ENCODE peak calls at places on chromosomes 4 and X, in seven cellular contexts. One of them, this sample, is unnamed.

GRCh38 chr4:5469151-5469775 is 239.1 kb downstream of the EVC2 start:
- DNase-seq in MCF 10A: no peak
- DNase-seq in K562: no peak
- DNase-seq in fibroblast of lung: no peak
- DNase-seq in GM23338: no peak
- DNase-seq in heart left ventricle: no peak
- DNase-seq in kidney epithelial cell: no peak
- DNase-seq in this sample: no peak

GRCh38 chr4:137711502-137711901 is 179.2 kb upstream of the PCDH18 start:
- DNase-seq in K562: no peak
- DNase-seq in GM23338: no peak
- DNase-seq in MCF 10A: no peak
- DNase-seq in kidney epithelial cell: no peak
- DNase-seq in fibroblast of lung: no peak
- DNase-seq in heart left ventricle: no peak
- DNase-seq in this sample: no peak

GRCh38 chr4:159014896-159015295 is 88.0 kb upstream of the RAPGEF2 start:
- DNase-seq in K562: no peak
- DNase-seq in kidney epithelial cell: no peak
- DNase-seq in GM23338: no peak
- DNase-seq in MCF 10A: no peak
- DNase-seq in fibroblast of lung: no peak
- DNase-seq in heart left ventricle: no peak
- DNase-seq in this sample: no peak

GRCh38 chrX:124289443-124289842 is 43.0 kb upstream of the TEX13D start:
- DNase-seq in MCF 10A: no peak
- DNase-seq in kidney epithelial cell: no peak
- DNase-seq in heart left ventricle: no peak
- DNase-seq in GM23338: peak; percentile 65
- DNase-seq in K562: no peak
- DNase-seq in fibroblast of lung: no peak
- DNase-seq in this sample: no peak

GRCh38 chr4:56372774-56373173 is 14.5 kb downstream of the AASDH start:
- DNase-seq in K562: no peak
- DNase-seq in heart left ventricle: no peak
- DNase-seq in kidney epithelial cell: no peak
- DNase-seq in MCF 10A: no peak
- DNase-seq in fibroblast of lung: peak; percentile 75
- DNase-seq in GM23338: no peak
- DNase-seq in this sample: no peak

GRCh38 chrX:20477836-20478532 is 211.3 kb upstream of the RPS6KA3 start:
- DNase-seq in fibroblast of lung: no peak
- DNase-seq in GM23338: no peak
- DNase-seq in kidney epithelial cell: no peak
- DNase-seq in heart left ventricle: no peak
- DNase-seq in MCF 10A: no peak
- DNase-seq in K562: no peak
- DNase-seq in this sample: no peak

GRCh38 chrX:97504435-97504834 is 620.7 kb downstream of the RPA4 start:
- DNase-seq in K562: no peak
- DNase-seq in MCF 10A: no peak
- DNase-seq in GM23338: peak; percentile 41
- DNase-seq in fibroblast of lung: no peak
- DNase-seq in heart left ventricle: no peak
- DNase-seq in kidney epithelial cell: no peak
- DNase-seq in this sample: no peak

GRCh38 chr4:48093949-48094550 is 40.0 kb downstream of the TXK start:
- DNase-seq in fibroblast of lung: peak; percentile 65
- DNase-seq in K562: no peak
- DNase-seq in GM23338: peak; percentile 18
- DNase-seq in kidney epithelial cell: peak; percentile 47
- DNase-seq in MCF 10A: peak; percentile 45
- DNase-seq in heart left ventricle: no peak
- DNase-seq in this sample: no peak

GRCh38 chr4:103497692-103498091 is 222.1 kb downstream of the TACR3 start:
- DNase-seq in MCF 10A: peak; percentile 16
- DNase-seq in heart left ventricle: no peak
- DNase-seq in GM23338: no peak
- DNase-seq in fibroblast of lung: no peak
- DNase-seq in K562: no peak
- DNase-seq in kidney epithelial cell: no peak
- DNase-seq in this sample: no peak

GRCh38 chr4:10664408-10664807 is 20.2 kb downstream of the CLNK start:
- DNase-seq in kidney epithelial cell: peak; percentile 51
- DNase-seq in GM23338: no peak
- DNase-seq in MCF 10A: peak; percentile 73
- DNase-seq in K562: no peak
- DNase-seq in fibroblast of lung: peak; percentile 96
- DNase-seq in heart left ventricle: peak; percentile 62
- DNase-seq in this sample: no peak

GRCh38 chrX:153897899-153898298 is 6.6 kb upstream of the AVPR2 start:
- DNase-seq in MCF 10A: no peak
- DNase-seq in kidney epithelial cell: no peak
- DNase-seq in heart left ventricle: no peak
- DNase-seq in fibroblast of lung: no peak
- DNase-seq in GM23338: no peak
- DNase-seq in K562: peak; percentile 38
- DNase-seq in this sample: no peak

GRCh38 chrX:23773601-23774175 is 9.3 kb upstream of the SAT1 start:
- DNase-seq in kidney epithelial cell: no peak
- DNase-seq in GM23338: no peak
- DNase-seq in fibroblast of lung: no peak
- DNase-seq in K562: no peak
- DNase-seq in heart left ventricle: no peak
- DNase-seq in MCF 10A: no peak
- DNase-seq in this sample: peak; percentile 44

GRCh38 chr4:99447079-99447478 is 11.9 kb upstream of the ADH7 start:
- DNase-seq in kidney epithelial cell: peak; percentile 54
- DNase-seq in heart left ventricle: no peak
- DNase-seq in fibroblast of lung: peak; percentile 75
- DNase-seq in K562: no peak
- DNase-seq in MCF 10A: peak; percentile 68
- DNase-seq in GM23338: peak; percentile 45
- DNase-seq in this sample: no peak

GRCh38 chr4:33025236-33025635 is 2305.1 kb downstream of the PCDH7 start:
- DNase-seq in MCF 10A: no peak
- DNase-seq in kidney epithelial cell: no peak
- DNase-seq in fibroblast of lung: no peak
- DNase-seq in K562: no peak
- DNase-seq in GM23338: no peak
- DNase-seq in heart left ventricle: no peak
- DNase-seq in this sample: no peak

GRCh38 chrX:7198499-7198898 is 50.5 kb upstream of the PUDP start:
- DNase-seq in K562: no peak
- DNase-seq in kidney epithelial cell: no peak
- DNase-seq in heart left ventricle: no peak
- DNase-seq in fibroblast of lung: no peak
- DNase-seq in MCF 10A: no peak
- DNase-seq in GM23338: no peak
- DNase-seq in this sample: no peak

GRCh38 chrX:19579485-19579884 is 64.2 kb upstream of the MAP3K15 start:
- DNase-seq in heart left ventricle: no peak
- DNase-seq in GM23338: no peak
- DNase-seq in kidney epithelial cell: peak; percentile 21
- DNase-seq in K562: no peak
- DNase-seq in MCF 10A: peak; percentile 17
- DNase-seq in fibroblast of lung: peak; percentile 76
- DNase-seq in this sample: no peak

GRCh38 chrX:129115104-129115503 is 408.2 kb downstream of the SMARCA1 start:
- DNase-seq in GM23338: peak; percentile 82
- DNase-seq in heart left ventricle: no peak
- DNase-seq in kidney epithelial cell: no peak
- DNase-seq in fibroblast of lung: peak; percentile 3
- DNase-seq in MCF 10A: peak; percentile 50
- DNase-seq in K562: peak; percentile 52
- DNase-seq in this sample: peak; percentile 18

GRCh38 chr4:150867148-150867547 is 147.9 kb downstream of the LRBA start:
- DNase-seq in heart left ventricle: no peak
- DNase-seq in fibroblast of lung: peak; percentile 62
- DNase-seq in MCF 10A: peak; percentile 84
- DNase-seq in GM23338: peak; percentile 94
- DNase-seq in K562: peak; percentile 44
- DNase-seq in kidney epithelial cell: no peak
- DNase-seq in this sample: peak; percentile 61

GRCh38 chrX:48511561-48511960 is 2.8 kb downstream of the PORCN start:
- DNase-seq in heart left ventricle: no peak
- DNase-seq in K562: no peak
- DNase-seq in MCF 10A: no peak
- DNase-seq in GM23338: peak; percentile 24
- DNase-seq in fibroblast of lung: no peak
- DNase-seq in kidney epithelial cell: no peak
- DNase-seq in this sample: no peak
- TF ChIP-seq CTCF in heart left ventricle: no peak
- TF ChIP-seq CTCF in K562: peak; percentile 49
- TF ChIP-seq CTCF in MCF 10A: no peak
- TF ChIP-seq CTCF in GM23338: peak; percentile 25
- TF ChIP-seq CTCF in fibroblast of lung: peak; percentile 48
- TF ChIP-seq CTCF in kidney epithelial cell: peak; percentile 52
- TF ChIP-seq CTCF in this sample: peak; percentile 21

DNA sequence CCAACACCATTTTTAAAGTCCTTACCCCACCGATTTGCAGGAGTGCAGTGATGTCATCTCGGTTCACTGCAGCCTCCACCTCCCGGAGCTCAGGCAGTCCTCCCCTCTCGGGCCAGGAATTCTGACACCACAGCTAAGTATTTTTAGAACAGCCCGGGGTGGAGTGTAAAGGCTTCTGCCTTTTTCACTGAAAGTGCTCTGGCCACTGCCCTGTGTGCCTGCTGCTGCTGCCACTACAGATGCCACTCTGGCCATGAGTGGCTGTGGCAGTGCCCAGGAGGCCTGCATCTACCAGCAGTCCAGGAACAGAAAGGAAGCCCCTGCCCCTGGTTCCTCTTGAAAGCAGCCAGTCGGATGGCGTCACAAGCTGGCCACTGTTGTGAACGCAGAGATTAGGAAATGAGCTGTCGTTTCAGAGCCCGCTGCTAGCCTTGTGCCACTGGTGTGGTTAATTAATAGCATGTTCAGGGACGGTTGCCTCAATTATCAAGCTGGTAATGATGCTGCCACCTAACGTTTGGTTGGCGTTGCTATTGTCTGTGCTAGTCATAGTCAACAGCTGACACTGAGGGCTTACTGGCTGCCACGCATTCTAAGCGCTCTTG is 23.6 kb upstream of the TBC1D14 start:
- DNase-seq in GM23338: peak; percentile 34
- DNase-seq in kidney epithelial cell: peak; percentile 44
- DNase-seq in K562: no peak
- DNase-seq in heart left ventricle: peak; percentile 80
- DNase-seq in MCF 10A: peak; percentile 58
- DNase-seq in fibroblast of lung: peak; percentile 85
- DNase-seq in this sample: no peak
- TF ChIP-seq CTCF in GM23338: no peak
- TF ChIP-seq CTCF in kidney epithelial cell: peak; percentile 44
- TF ChIP-seq CTCF in K562: no peak
- TF ChIP-seq CTCF in heart left ventricle: no peak
- TF ChIP-seq CTCF in MCF 10A: no peak
- TF ChIP-seq CTCF in fibroblast of lung: peak; percentile 25
- TF ChIP-seq CTCF in this sample: peak; percentile 19

DNA sequence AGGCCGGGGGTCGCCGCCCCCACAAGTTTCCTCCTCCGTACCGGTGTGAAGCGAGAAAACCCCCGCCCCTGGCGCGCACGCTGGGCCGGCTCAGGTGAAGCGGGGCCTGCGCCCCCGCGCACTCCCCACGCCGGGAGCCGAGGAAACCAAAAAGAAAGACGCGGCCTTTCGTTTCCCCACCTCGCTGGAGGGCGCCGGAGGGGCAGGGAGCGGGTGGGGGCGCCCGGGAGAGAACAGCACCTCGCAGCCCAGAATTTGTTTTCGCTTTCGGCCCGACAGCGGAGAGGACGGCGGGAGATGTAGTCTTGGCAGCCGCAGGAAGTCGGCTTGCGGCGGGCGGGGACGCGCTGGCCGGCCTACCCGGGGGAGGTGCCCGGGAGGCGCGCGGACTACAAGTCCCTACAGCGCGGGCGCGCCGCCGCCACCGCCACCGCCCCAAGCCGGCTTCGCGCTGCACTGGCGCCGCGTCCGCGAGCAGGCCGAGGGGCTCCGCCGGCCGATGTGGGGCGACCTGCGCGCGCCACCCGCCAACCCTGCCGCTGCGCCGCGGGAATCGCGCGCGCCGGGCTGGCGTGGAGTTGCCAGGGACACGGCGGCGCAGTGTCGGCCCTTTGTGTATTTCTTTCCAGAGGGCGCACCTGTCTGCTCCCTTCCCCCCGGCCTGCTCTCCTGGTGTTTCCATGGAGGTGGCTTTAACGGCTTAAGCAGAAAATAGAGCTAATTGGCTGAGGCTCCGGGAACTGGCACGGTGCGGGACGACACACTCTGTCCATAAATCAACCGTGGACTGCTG is at the start of gene OTUD4:
- DNase-seq in GM23338: peak; percentile 94
- DNase-seq in heart left ventricle: peak; percentile 97
- DNase-seq in kidney epithelial cell: peak; percentile 86
- DNase-seq in K562: peak; percentile 89
- DNase-seq in fibroblast of lung: peak; percentile 98
- DNase-seq in MCF 10A: peak; percentile 92
- DNase-seq in this sample: peak; percentile 96
- TF ChIP-seq CTCF in GM23338: no peak
- TF ChIP-seq CTCF in heart left ventricle: no peak
- TF ChIP-seq CTCF in kidney epithelial cell: peak; percentile 27
- TF ChIP-seq CTCF in K562: peak; percentile 25
- TF ChIP-seq CTCF in fibroblast of lung: peak; percentile 3
- TF ChIP-seq CTCF in MCF 10A: no peak
- TF ChIP-seq CTCF in this sample: no peak

GRCh38 chr4:25937801-25938200 is 23.8 kb downstream of the SMIM20 start:
- DNase-seq in fibroblast of lung: peak; percentile 84
- DNase-seq in K562: no peak
- DNase-seq in MCF 10A: no peak
- DNase-seq in kidney epithelial cell: no peak
- DNase-seq in heart left ventricle: no peak
- DNase-seq in GM23338: no peak
- DNase-seq in this sample: no peak

GRCh38 chr4:25936696-25937095 is 22.7 kb downstream of the SMIM20 start:
- DNase-seq in MCF 10A: no peak
- DNase-seq in fibroblast of lung: no peak
- DNase-seq in heart left ventricle: no peak
- DNase-seq in GM23338: no peak
- DNase-seq in K562: peak; percentile 32
- DNase-seq in kidney epithelial cell: no peak
- DNase-seq in this sample: no peak

GRCh38 chr4:25941441-25941840 is 27.4 kb downstream of the SMIM20 start:
- DNase-seq in K562: no peak
- DNase-seq in MCF 10A: no peak
- DNase-seq in kidney epithelial cell: no peak
- DNase-seq in GM23338: no peak
- DNase-seq in heart left ventricle: no peak
- DNase-seq in fibroblast of lung: peak; percentile 13
- DNase-seq in this sample: no peak

GRCh38 chr4:25938251-25939186 is 24.5 kb downstream of the SMIM20 start:
- DNase-seq in MCF 10A: peak; percentile 35
- DNase-seq in kidney epithelial cell: peak; percentile 57
- DNase-seq in K562: no peak
- DNase-seq in GM23338: no peak
- DNase-seq in heart left ventricle: peak; percentile 57
- DNase-seq in fibroblast of lung: peak; percentile 74
- DNase-seq in this sample: peak; percentile 66

DNA sequence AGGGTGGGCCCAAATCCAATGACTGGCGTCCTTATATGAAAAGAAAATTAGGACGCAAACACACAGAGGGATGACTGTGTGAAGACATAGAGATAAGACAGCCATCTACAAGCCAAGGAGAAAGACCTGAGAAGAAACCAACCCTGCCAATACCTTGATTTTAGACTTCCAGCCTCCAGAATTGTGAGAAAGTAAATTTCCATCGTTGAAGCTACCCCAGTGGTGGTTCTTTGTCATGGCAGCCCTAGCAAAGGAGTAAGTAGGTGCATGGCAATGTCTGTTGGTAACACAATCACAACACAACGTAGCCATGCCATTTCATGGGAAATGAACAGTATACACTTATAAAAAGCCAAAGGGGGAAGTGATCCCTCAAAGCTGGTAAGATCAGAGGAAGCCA is 25.3 kb downstream of the SMIM20 start:
- DNase-seq in GM23338: peak; percentile 21
- DNase-seq in heart left ventricle: no peak
- DNase-seq in fibroblast of lung: no peak
- DNase-seq in K562: no peak
- DNase-seq in MCF 10A: no peak
- DNase-seq in kidney epithelial cell: no peak
- DNase-seq in this sample: no peak
- TF ChIP-seq CTCF in GM23338: peak; percentile 38
- TF ChIP-seq CTCF in heart left ventricle: no peak
- TF ChIP-seq CTCF in fibroblast of lung: no peak
- TF ChIP-seq CTCF in K562: no peak
- TF ChIP-seq CTCF in MCF 10A: no peak
- TF ChIP-seq CTCF in kidney epithelial cell: no peak
- TF ChIP-seq CTCF in this sample: no peak

This sample was measured in GM20000.